ENCODE peak calls at places on chromosomes 6 and 20, in seven cellular contexts. F is IMR-90, W is neuronal stem cell, D is mesendoderm, S is H9, K is H1, G is trophoblast cell. C is an unnamed sample.
A peak's percentile ranks its signal among the peaks of the same experiment; 100 is the strongest.

GRCh38 chr6:79894939-79895338 is 52.4 kb downstream of the ELOVL4 start:
- DNase-seq in F (no peak), S (no peak), K (no peak), G (peak; percentile 72), W (no peak), D (no peak), C (no peak)

GRCh38 chr20:17676378-17676759 is 5.7 kb downstream of the RRBP1 start:
- DNase-seq in D (no peak), W (no peak), F (no peak), G (no peak), S (no peak), K (no peak), C (no peak)

GRCh38 chr20:11921326-11921725 is 3.6 kb downstream of the BTBD3 start:
- DNase-seq in F (no peak), W (no peak), K (no peak), D (no peak), S (no peak), G (no peak), C (no peak)

GRCh38 chr20:10558635-10559187 is 115.1 kb downstream of the JAG1 start:
- DNase-seq in K (no peak), W (no peak), G (peak; percentile 21), F (peak; percentile 99), S (no peak), D (peak; percentile 29), C (peak; percentile 92)

GRCh38 chr6:156752666-156753301 is 24.4 kb upstream of the ARID1B start:
- DNase-seq in D (peak; percentile 55), F (no peak), S (peak; percentile 73), K (peak; percentile 57), W (no peak), G (no peak), C (no peak)

GRCh38 chr6:108806669-108807068 is 41.6 kb upstream of the ARMC2 start:
- DNase-seq in S (no peak), W (no peak), F (peak; percentile 34), G (no peak), K (no peak), D (no peak), C (no peak)

GRCh38 chr6:156905801-156906200 is 128.6 kb downstream of the ARID1B start:
- DNase-seq in D (no peak), F (no peak), K (no peak), S (no peak), W (no peak), G (no peak), C (no peak)

GRCh38 chr20:64226686-64227576 is 28.6 kb upstream of the PCMTD2 start:
- DNase-seq in S (no peak), D (no peak), K (no peak), W (no peak), G (no peak), F (no peak), C (no peak)

GRCh38 chr6:18359237-18359885 is 27.8 kb upstream of the RNF144B start:
- DNase-seq in W (no peak), G (no peak), F (no peak), S (no peak), D (no peak), K (no peak), C (no peak)

GRCh38 chr6:134938896-134939295 is 11.0 kb downstream of the ALDH8A1 start:
- DNase-seq in K (no peak), F (peak; percentile 72), D (no peak), W (no peak), G (no peak), S (no peak), C (peak; percentile 8)

GRCh38 chr6:35181313-35181932 is 32.3 kb upstream of the SCUBE3 start:
- DNase-seq in S (no peak), D (peak; percentile 23), F (peak; percentile 64), G (no peak), W (no peak), K (no peak), C (peak; percentile 72)

GRCh38 chr20:5657190-5657872 is 92.9 kb upstream of the SHLD1 start:
- DNase-seq in W (no peak), S (no peak), F (peak; percentile 99), K (no peak), G (peak; percentile 44), D (no peak), C (peak; percentile 99)
- H3K4me1 ChIP-seq in W (peaks cover 17% of the 10 kb centered on the region), S (no peaks in the 10 kb centered on the region), F (peaks cover 30% of the 10 kb centered on the region), K (no peaks in the 10 kb centered on the region), G (no peaks in the 10 kb centered on the region), D (no peaks in the 10 kb centered on the region), C (no peaks in the 10 kb centered on the region)

GRCh38 chr6:8075704-8076103 is 11.5 kb upstream of the BLOC1S5 start:
- DNase-seq in F (no peak), D (no peak), W (no peak), S (no peak), G (no peak), K (no peak), C (no peak)
- H3K18ac ChIP-seq in F (no peak overlapping the region), D (no peak overlapping the region), W (no peak overlapping the region), S (no peak overlapping the region), G (no peak overlapping the region), K (no peak overlapping the region), C (no peak overlapping the region)

GRCh38 chr6:98835149-98836024 is 1.0 kb downstream of the POU3F2 start:
- DNase-seq in W (peak; percentile 54), S (peak; percentile 73), D (peak; percentile 48), G (peak; percentile 3), F (no peak), K (peak; percentile 73), C (no peak)
- H3K4me2 ChIP-seq in W (peak overlapping the region; percentile 85), S (peak overlapping the region; percentile 81), D (peak overlapping the region; percentile 83), G (peak overlapping the region; percentile 64), F (peak overlapping the region; percentile 31), K (peak overlapping the region; percentile 94), C (peak overlapping the region; percentile 59)

GRCh38 chr20:298755-299391 is 1.5 kb downstream of the ZCCHC3 start:
- DNase-seq in K (no peak), G (no peak), F (no peak), S (no peak), W (no peak), D (no peak), C (peak; percentile 20)

GRCh38 chr20:297925-298754 is 770 bp downstream of the ZCCHC3 start:
- DNase-seq in G (peak; percentile 53), S (no peak), W (no peak), D (peak; percentile 69), F (peak; percentile 71), K (peak; percentile 65), C (peak; percentile 66)

GRCh38 chr20:301886-302848 is 4.8 kb downstream of the ZCCHC3 start:
- DNase-seq in D (peak; percentile 77), F (no peak), S (no peak), K (no peak), G (peak; percentile 48), W (no peak), C (peak; percentile 31)

GRCh38 chr20:297098-297924 is at the start of gene ZCCHC3:
- DNase-seq in W (peak; percentile 91), K (peak; percentile 88), G (peak; percentile 98), F (peak; percentile 93), S (peak; percentile 89), D (peak; percentile 97), C (peak; percentile 97)

DNA sequence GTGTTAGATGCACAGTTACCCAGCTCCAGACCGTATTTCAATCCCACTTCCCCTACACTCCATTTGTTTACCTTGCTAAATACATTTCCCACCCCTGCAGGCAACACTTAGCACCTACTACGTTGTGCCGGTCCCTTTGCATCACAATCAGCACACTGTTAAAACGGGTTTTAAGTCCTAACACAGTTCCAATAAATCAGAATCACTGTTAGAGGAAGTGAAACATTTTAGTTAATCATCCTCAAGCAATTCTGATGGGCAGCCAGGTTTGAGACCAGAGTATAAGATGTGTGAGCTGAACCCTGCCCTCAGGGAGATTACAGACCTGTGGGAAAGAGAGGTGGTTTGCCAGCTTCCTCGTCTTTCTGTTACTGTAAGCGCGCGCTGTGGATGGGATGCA is 3.0 kb downstream of the ZCCHC3 start:
- DNase-seq in G (no peak), K (no peak), F (no peak), W (no peak), D (peak; percentile 90), S (peak; percentile 50), C (no peak)
- H3K4me1 ChIP-seq in G (peaks cover 18% of the 10 kb centered on the region), K (peaks cover 30% of the 10 kb centered on the region), F (peaks cover 18% of the 10 kb centered on the region), W (peaks cover 20% of the 10 kb centered on the region), D (peaks cover 26% of the 10 kb centered on the region), S (peaks cover 10% of the 10 kb centered on the region), C (peaks cover 15% of the 10 kb centered on the region)

DNA sequence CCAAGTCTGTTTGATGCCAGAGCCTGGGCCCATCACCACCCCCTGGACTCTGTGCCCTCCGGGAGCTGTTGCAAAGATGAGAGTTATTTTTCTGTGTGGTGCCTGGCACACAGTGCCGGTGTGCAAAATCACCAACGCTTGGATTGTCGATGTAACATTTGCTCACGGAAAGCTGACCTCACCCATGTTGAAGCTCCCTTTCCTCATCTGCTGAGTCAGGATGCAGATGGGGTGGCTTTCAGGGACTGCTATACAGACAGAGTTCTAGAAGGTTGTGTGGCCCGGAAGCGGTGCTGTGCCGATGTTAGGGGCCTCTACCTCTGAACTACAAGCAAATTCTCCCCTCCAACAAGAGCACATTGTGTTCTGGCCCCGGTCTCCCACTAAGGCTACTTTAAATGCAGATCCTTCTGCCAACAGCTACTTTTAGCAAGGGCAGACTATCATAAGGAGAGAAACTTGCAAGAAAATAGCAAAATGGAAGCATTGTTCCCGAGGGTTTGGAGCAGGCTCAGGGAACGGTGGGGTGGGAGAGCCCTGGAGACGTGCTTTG is 34.0 kb downstream of the EYA2 start:
- DNase-seq in G (no peak), W (no peak), S (no peak), K (no peak), D (peak; percentile 17), F (peak; percentile 58), C (no peak)
- H3K18ac ChIP-seq in G (no peak overlapping the region), W (no peak overlapping the region), S (no peak overlapping the region), K (peak overlapping the region; percentile 63), D (no peak overlapping the region), F (no peak overlapping the region), C (no peak overlapping the region)

GRCh38 chr6:166615059-166615770 is 11.8 kb downstream of the RPS6KA2 start:
- DNase-seq in S (no peak), F (no peak), W (no peak), G (no peak), D (peak; percentile 81), K (no peak), C (peak; percentile 73)
- H3K4me2 ChIP-seq in S (no peak overlapping the region), F (no peak overlapping the region), W (no peak overlapping the region), G (no peak overlapping the region), D (no peak overlapping the region), K (no peak overlapping the region), C (no peak overlapping the region)

GRCh38 chr6:162372092-162372491 is 355.5 kb downstream of the PRKN start:
- DNase-seq in F (no peak), G (no peak), K (no peak), S (no peak), W (no peak), D (no peak), C (peak; percentile 1)

GRCh38 chr6:162369091-162369490 is 358.5 kb downstream of the PRKN start:
- DNase-seq in G (no peak), D (no peak), K (no peak), F (no peak), W (no peak), S (no peak), C (no peak)

GRCh38 chr6:162373868-162374267 is 353.7 kb downstream of the PRKN start:
- DNase-seq in F (no peak), D (no peak), G (no peak), K (no peak), S (no peak), W (no peak), C (no peak)

GRCh38 chr6:162373192-162373591 is 354.4 kb downstream of the PRKN start:
- DNase-seq in F (no peak), D (no peak), W (no peak), K (no peak), S (no peak), G (no peak), C (no peak)

GRCh38 chr6:162371133-162371532 is 356.4 kb downstream of the PRKN start:
- DNase-seq in F (no peak), S (no peak), W (no peak), G (peak; percentile 36), K (no peak), D (no peak), C (no peak)
- H3K4me1 ChIP-seq in F (no peaks in the 10 kb centered on the region), S (no peaks in the 10 kb centered on the region), W (no peaks in the 10 kb centered on the region), G (no peaks in the 10 kb centered on the region), K (no peaks in the 10 kb centered on the region), D (no peaks in the 10 kb centered on the region), C (peaks cover 6% of the 10 kb centered on the region)

GRCh38 chr20:62824476-62825287 is 7.8 kb downstream of the COL9A3 start:
- DNase-seq in K (peak; percentile 54), G (no peak), W (no peak), S (peak; percentile 75), F (no peak), D (peak; percentile 73), C (no peak)
- H3K18ac ChIP-seq in K (no peak overlapping the region), G (no peak overlapping the region), W (peak overlapping the region; percentile 94), S (no peak overlapping the region), F (no peak overlapping the region), D (no peak overlapping the region), C (no peak overlapping the region)